ENCODE peak calls at places on chromosome 2, in six cellular contexts. J is upper lobe of right lung, M is heart right ventricle, A is AG09309, Q is H54, E is GM13977. P is an unnamed sample.

GRCh38 chr2:10668402-10669012 is 21.3 kb downstream of the NOL10 start:
- DNase-seq in Q (no peak), M (peak; percentile 25), J (no peak), E (peak; percentile 33), A (peak; percentile 18), P (peak; percentile 53)

GRCh38 chr2:112481050-112481527 is 867 bp upstream of the TTL start:
- DNase-seq in A (peak; percentile 39), J (peak; percentile 92), E (peak; percentile 92), Q (peak; percentile 91), M (peak; percentile 81), P (peak; percentile 60)

GRCh38 chr2:239055756-239056493 is 208.0 kb downstream of the TWIST2 start:
- DNase-seq in J (no peak), E (no peak), M (no peak), Q (peak; percentile 30), A (no peak), P (no peak)

GRCh38 chr2:234463626-234464290 is 33.1 kb downstream of the ARL4C start:
- DNase-seq in M (no peak), A (no peak), E (no peak), J (no peak), Q (no peak), P (no peak)

GRCh38 chr2:11784747-11785610 is 38.5 kb downstream of the LPIN1 start:
- DNase-seq in E (peak; percentile 68), Q (peak; percentile 63), M (peak; percentile 18), A (no peak), J (no peak), P (no peak)

GRCh38 chr2:193103064-193103463 is 908.3 kb upstream of the TMEFF2 start:
- DNase-seq in Q (no peak), E (no peak), M (no peak), A (no peak), J (no peak), P (peak; percentile 1)

GRCh38 chr2:239873656-239874635 is 151.2 kb downstream of the NDUFA10 start:
- DNase-seq in E (no peak), Q (no peak), A (no peak), J (peak; percentile 38), M (no peak), P (no peak)

GRCh38 chr2:217927601-217928323 is 75.0 kb downstream of the TNS1 start:
- DNase-seq in Q (no peak), E (no peak), A (no peak), J (no peak), M (no peak), P (no peak)

GRCh38 chr2:72719416-72719815 is 106.4 kb downstream of the EXOC6B start:
- DNase-seq in A (no peak), Q (no peak), M (no peak), J (no peak), E (no peak), P (no peak)

GRCh38 chr2:39521876-39522517 is 84.9 kb upstream of the MAP4K3 start:
- DNase-seq in E (no peak), Q (no peak), A (no peak), M (no peak), J (no peak), P (no peak)

GRCh38 chr2:239204876-239205468 is 195.8 kb downstream of the HDAC4 start:
- DNase-seq in E (no peak), A (no peak), M (no peak), Q (no peak), J (peak; percentile 53), P (no peak)

GRCh38 chr2:188984126-188984525 is 10.0 kb downstream of the COL3A1 start:
- DNase-seq in M (no peak), A (no peak), Q (no peak), J (no peak), E (no peak), P (peak; percentile 65)

GRCh38 chr2:230924470-230925341 is at the start of gene GPR55:
- DNase-seq in Q (no peak), E (peak; percentile 73), A (no peak), M (no peak), J (peak; percentile 59), P (no peak)

GRCh38 chr2:226132632-226133215 is 666.9 kb downstream of the IRS1 start:
- DNase-seq in E (no peak), Q (no peak), A (no peak), M (no peak), J (no peak), P (no peak)

GRCh38 chr2:69693472-69694450 is 48.2 kb upstream of the ANXA4 start:
- DNase-seq in E (no peak), A (no peak), Q (no peak), M (no peak), J (no peak), P (no peak)

GRCh38 chr2:112725545-112726457 is 5.0 kb downstream of the NT5DC4 start:
- DNase-seq in M (no peak), A (no peak), J (no peak), Q (no peak), E (peak; percentile 73), P (no peak)

GRCh38 chr2:111986116-111986900 is 68.8 kb upstream of the TMEM87B start:
- DNase-seq in E (no peak), J (no peak), Q (no peak), A (no peak), M (no peak), P (no peak)

P was measured in fibroblast of the conjunctiva.